ENCODE peak calls at places on chromosomes 5 and 9, in ten cellular contexts. Z is tibial artery; E is heart right ventricle; G is cardiac muscle cell; N is neuronal stem cell; Y is K562; K is stomach; I is hepatocyte; P is naive thymus-derived CD4-positive, alpha-beta T cell; M is transverse colon. F is an unnamed sample. For H3K9me3 and H3K36me3, the result is how much of the 10 kb centered on the place peaks cover.

GRCh38 chr5:133453084-133453765 is 159.1 kb downstream of the FSTL4 start:
- DNase-seq in Z (no peak), E (no peak), G (no peak), N (no peak), Y (no peak), K (no peak), I (no peak), P (no peak), M (no peak), F (no peak)

GRCh38 chr5:132434391-132434790 is 56.2 kb downstream of the IRF1 start:
- DNase-seq in Z (no peak), E (no peak), G (no peak), N (no peak), Y (no peak), K (no peak), I (no peak), P (no peak), M (peak), F (no peak)

GRCh38 chr9:105205787-105206511 is 38.5 kb upstream of the SLC44A1 start:
- DNase-seq in Z (peak), E (no peak), G (no peak), N (no peak), Y (no peak), K (peak), I (peak), P (no peak), M (peak), F (no peak)

GRCh38 chr9:133532937-133533668 is 1.4 kb upstream of the ADAMTSL2 start:
- DNase-seq in Z (no peak), E (peak), G (peak), N (peak), Y (peak), K (peak), I (peak), P (peak), M (peak), F (peak)

GRCh38 chr5:27784317-27784716 is 745.9 kb upstream of the CDH9 start:
- DNase-seq in Z (no peak), E (no peak), G (no peak), N (no peak), Y (no peak), K (no peak), I (no peak), P (no peak), M (no peak), F (no peak)

GRCh38 chr9:115099891-115100290 is 18.1 kb downstream of the TNC start:
- DNase-seq in Z (no peak), E (no peak), G (peak), N (no peak), Y (no peak), K (no peak), I (no peak), P (no peak), M (no peak), F (no peak)

GRCh38 chr5:134577022-134577795 is 51.7 kb downstream of the JADE2 start:
- DNase-seq in Z (no peak), E (no peak), G (no peak), N (no peak), Y (no peak), K (no peak), I (peak), P (no peak), M (no peak), F (no peak)

GRCh38 chr9:133236291-133237071 is 27.4 kb upstream of the OBP2B start:
- DNase-seq in Z (peak), E (no peak), G (no peak), N (no peak), Y (no peak), K (no peak), I (no peak), P (no peak), M (no peak), F (no peak)

GRCh38 chr9:89746385-89747116 is 141.7 kb downstream of the GADD45G start:
- DNase-seq in Z (no peak), E (peak), G (no peak), N (no peak), Y (no peak), K (no peak), I (peak), P (no peak), M (no peak), F (no peak)

GRCh38 chr5:78577051-78577807 is 71.3 kb downstream of the LHFPL2 start:
- DNase-seq in Z (no peak), E (no peak), G (no peak), N (no peak), Y (no peak), K (no peak), I (no peak), P (no peak), M (no peak), F (no peak)

GRCh38 chr9:120655005-120655622 is 59.2 kb downstream of the MEGF9 start:
- DNase-seq in Z (no peak), E (no peak), G (no peak), N (no peak), Y (no peak), K (no peak), I (no peak), P (no peak), M (no peak), F (no peak)

GRCh38 chr5:38783011-38783551 is 62.7 kb upstream of the OSMR start:
- DNase-seq in Z (no peak), E (no peak), G (no peak), N (no peak), Y (no peak), K (no peak), I (peak), P (no peak), M (no peak), F (no peak)

GRCh38 chr5:133338504-133339355 is 273.6 kb downstream of the FSTL4 start:
- DNase-seq in Z (peak), E (no peak), G (no peak), N (no peak), Y (no peak), K (no peak), I (no peak), P (no peak), M (no peak), F (peak)

GRCh38 chr9:122119166-122119521 is 26.0 kb upstream of the TTLL11 start:
- DNase-seq in Z (no peak), E (no peak), G (no peak), N (no peak), Y (no peak), K (no peak), I (no peak), P (no peak), M (no peak), F (no peak)

GRCh38 chr5:5494489-5495402 is 72.3 kb downstream of the ICE1 start:
- DNase-seq in Z (peak), E (peak), G (peak), N (peak), Y (peak), K (peak), I (peak), P (peak), M (peak), F (peak)

GRCh38 chr5:84274585-84275468 is 109.9 kb downstream of the EDIL3 start:
- DNase-seq in Z (no peak), E (peak), G (peak), N (peak), Y (no peak), K (peak), I (peak), P (no peak), M (peak), F (no peak)

GRCh38 chr5:20034717-20035116 is 46.7 kb upstream of the CDH18 start:
- DNase-seq in Z (no peak), E (no peak), G (no peak), N (no peak), Y (no peak), K (no peak), I (no peak), P (no peak), M (no peak), F (no peak)

GRCh38 chr5:156431956-156432829 is 105.2 kb downstream of the SGCD start:
- DNase-seq in Z (no peak), E (no peak), G (no peak), N (no peak), Y (no peak), K (no peak), I (no peak), P (no peak), M (no peak), F (no peak)

GRCh38 chr5:177497297-177498012 is at the start of gene PDLIM7:
- DNase-seq in Z (peak), E (peak), G (peak), N (peak), Y (peak), K (peak), I (peak), P (peak), M (peak), F (peak)

GRCh38 chr9:120894404-120895226 is 17.6 kb upstream of the PHF19 start:
- DNase-seq in Z (peak), E (peak), G (no peak), N (no peak), Y (no peak), K (peak), I (peak), P (no peak), M (no peak), F (no peak)

GRCh38 chr9:134182554-134183219 is 18.3 kb upstream of the RNU6ATAC start:
- DNase-seq in Z (peak), E (no peak), G (no peak), N (no peak), Y (no peak), K (no peak), I (no peak), P (no peak), M (no peak), F (peak)

GRCh38 chr9:69951411-69951810 is 92.2 kb upstream of the MAMDC2 start:
- DNase-seq in Z (no peak), E (no peak), G (no peak), N (no peak), Y (no peak), K (no peak), I (no peak), P (no peak), M (no peak), F (no peak)

GRCh38 chr5:96601811-96602244 is 60.3 kb upstream of the CAST start:
- DNase-seq in Z (no peak), E (no peak), G (peak), N (peak), Y (peak), K (peak), I (peak), P (peak), M (peak), F (no peak)

GRCh38 chr5:11573140-11573800 is 331.0 kb downstream of the CTNND2 start:
- DNase-seq in Z (no peak), E (no peak), G (no peak), N (no peak), Y (no peak), K (no peak), I (no peak), P (no peak), M (no peak), F (no peak)
- H3K9me3 ChIP-seq in Z (under half), E (under half), G (under half), N (under half), Y (under half), K (under half), I (under half), P (under half), M (under half), F (under half)

DNA sequence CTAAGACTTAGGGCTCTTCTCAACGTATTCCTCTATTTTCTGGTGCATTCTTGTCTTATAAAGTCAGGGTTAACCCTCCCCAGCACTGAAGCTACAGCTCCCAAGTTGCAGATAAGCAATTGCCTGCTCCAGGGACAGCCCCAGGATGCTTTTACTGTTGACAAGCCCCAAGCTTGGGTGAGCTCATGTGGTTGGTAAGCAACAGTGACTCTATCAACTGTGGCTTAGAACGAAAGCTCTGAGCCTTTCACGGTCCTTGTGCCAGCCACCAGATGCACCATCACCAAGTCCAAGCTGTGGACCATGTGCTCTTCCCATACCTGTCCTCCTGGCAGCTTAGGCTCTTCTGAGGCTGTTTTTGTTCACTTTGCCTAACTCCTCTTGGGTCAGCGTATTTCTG is 13.5 kb downstream of the ADRB2 start:
- DNase-seq in Z (no peak), E (no peak), G (no peak), N (no peak), Y (no peak), K (no peak), I (no peak), P (no peak), M (no peak), F (no peak)
- H3K27ac ChIP-seq in Z (no peak), E (no peak), G (no peak), N (no peak), Y (no peak), K (no peak), I (no peak), P (no peak), M (no peak), F (no peak)

DNA sequence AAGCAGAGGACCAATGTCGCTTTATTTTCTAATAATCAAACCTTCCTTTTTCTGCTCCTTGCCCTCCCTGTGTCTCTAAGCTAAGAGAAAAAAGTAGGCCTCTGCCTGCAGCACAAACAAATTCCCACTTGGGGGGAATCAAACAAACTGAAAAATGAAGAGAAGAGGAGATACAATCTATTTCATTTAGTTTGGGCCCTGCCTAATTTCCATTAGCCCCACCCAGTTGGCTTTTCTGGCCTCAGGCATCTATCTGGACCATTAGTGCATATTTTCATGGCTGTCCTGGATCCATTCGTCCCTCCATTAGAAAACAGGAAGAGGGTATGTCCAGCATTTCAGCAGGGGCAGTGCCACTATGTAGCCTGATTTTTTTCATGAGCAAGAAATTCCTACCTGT is 72.9 kb downstream of the EBF1 start:
- DNase-seq in Z (no peak), E (no peak), G (no peak), N (no peak), Y (no peak), K (no peak), I (no peak), P (no peak), M (no peak), F (no peak)
- H3K36me3 ChIP-seq in Z (under half), E (under half), G (under half), N (under half), Y (under half), K (under half), I (under half), P (under half), M (under half), F (under half)

GRCh38 chr9:35195683-35196082 is 33.9 kb downstream of the UNC13B start:
- DNase-seq in Z (no peak), E (no peak), G (no peak), N (no peak), Y (no peak), K (no peak), I (no peak), P (no peak), M (no peak), F (no peak)
- H3K9me3 ChIP-seq in Z (under half), E (under half), G (under half), N (under half), Y (under half), K (under half), I (under half), P (under half), M (under half), F (under half)

DNA sequence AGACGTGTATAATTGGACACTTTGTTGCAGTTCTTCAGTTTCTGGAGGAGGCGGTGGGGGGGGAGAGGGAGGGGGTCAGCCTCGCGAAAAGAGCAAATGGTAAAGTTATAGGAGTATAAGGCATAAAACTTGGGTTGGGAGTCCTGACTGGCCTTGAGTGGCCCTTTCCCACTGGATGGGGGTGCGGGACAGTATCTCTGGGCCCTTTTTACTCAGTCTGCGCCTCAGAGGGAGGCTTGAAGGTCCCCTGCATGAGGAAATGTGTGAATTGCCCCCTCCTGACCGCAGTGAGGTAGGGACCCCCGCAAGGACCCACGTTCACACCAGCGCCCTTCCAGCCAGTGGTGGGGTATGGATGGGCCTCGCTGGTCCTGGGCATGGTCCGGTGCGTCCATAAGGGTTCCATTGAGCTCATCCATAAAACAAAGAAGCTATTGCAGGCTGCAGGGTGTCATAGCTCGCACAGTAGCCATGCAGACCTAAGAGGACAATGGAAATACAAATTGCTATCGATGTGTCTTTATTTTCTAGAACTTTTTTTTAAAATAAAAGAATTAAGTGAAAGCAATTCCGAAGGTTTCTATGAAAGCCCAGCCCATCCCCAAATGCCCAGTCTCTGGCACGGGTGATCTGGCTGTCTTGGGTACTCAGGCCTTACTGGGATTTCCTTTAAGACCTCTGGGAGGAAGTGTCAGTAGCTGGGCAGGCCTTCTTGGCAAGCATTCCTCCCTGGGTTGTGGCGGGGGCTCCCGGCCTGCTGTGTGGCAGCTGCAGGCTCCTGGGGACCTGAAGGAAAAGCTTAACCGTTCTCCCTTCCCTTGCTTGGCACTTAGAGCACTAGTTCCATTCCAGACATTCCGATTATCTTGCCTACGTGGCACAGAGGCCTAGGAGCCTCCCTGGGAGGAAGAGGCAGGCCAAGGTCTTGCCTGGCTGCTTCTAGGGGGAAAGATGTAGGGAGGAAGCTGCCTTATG is 1.4 kb upstream of the SEMA5A start:
- DNase-seq in Z (no peak), E (peak), G (peak), N (no peak), Y (no peak), K (no peak), I (peak), P (no peak), M (peak), F (peak)
- H3K27ac ChIP-seq in Z (peak), E (peak), G (peak), N (peak), Y (no peak), K (peak), I (peak), P (no peak), M (peak), F (peak)

GRCh38 chr5:138468966-138469539 is 3.8 kb downstream of the EGR1 start:
- DNase-seq in Z (no peak), E (no peak), G (no peak), N (no peak), Y (no peak), K (peak), I (peak), P (no peak), M (no peak), F (no peak)

GRCh38 chr5:138469540-138470321 is 4.5 kb downstream of the EGR1 start:
- DNase-seq in Z (no peak), E (no peak), G (no peak), N (no peak), Y (no peak), K (peak), I (peak), P (no peak), M (peak), F (no peak)

GRCh38 chr5:138472353-138472752 is 7.1 kb downstream of the EGR1 start:
- DNase-seq in Z (no peak), E (no peak), G (no peak), N (no peak), Y (no peak), K (no peak), I (no peak), P (no peak), M (no peak), F (no peak)

GRCh38 chr5:138468133-138468965 is 3.1 kb downstream of the EGR1 start:
- DNase-seq in Z (no peak), E (no peak), G (no peak), N (no peak), Y (no peak), K (no peak), I (peak), P (no peak), M (no peak), F (no peak)

GRCh38 chr5:138470322-138471285 is 5.3 kb downstream of the EGR1 start:
- DNase-seq in Z (no peak), E (no peak), G (no peak), N (no peak), Y (no peak), K (no peak), I (peak), P (no peak), M (peak), F (no peak)
- H3K36me3 ChIP-seq in Z (under half), E (under half), G (under half), N (under half), Y (under half), K (under half), I (under half), P (under half), M (under half), F (under half)

GRCh38 chr9:135743546-135744332 is 41.8 kb downstream of the KCNT1 start:
- DNase-seq in Z (no peak), E (peak), G (no peak), N (no peak), Y (no peak), K (no peak), I (no peak), P (no peak), M (no peak), F (no peak)
- H3K9me3 ChIP-seq in Z (under half), E (under half), G (under half), N (under half), Y (under half), K (under half), I (under half), P (under half), M (under half), F (under half)